ENCODE peak calls at places on chromosome 17, in ten cellular contexts. S is heart right ventricle; K is AG04449; E is mucosa of gallbladder; Q is body of pancreas; U is activated T-helper 1 cell treated with Interleukin-2 at 50 U/mL for 16 hours; X is ureter; B is cardiac fibroblast; T is stimulated activated CD4-positive, alpha-beta T cell treated with anti-CD3 and anti-CD28 coated beads, Interleukin-12 subunit alpha, Interleukin-12 subunit beta, amount 100 ng/mL, for 24 hours; L is suprapubic skin. Y is an unnamed sample.

GRCh38 chr17:79495665-79496064 is 115.2 kb downstream of the RBFOX3 start:
- DNase-seq in Q (no peak), K (no peak), L (no peak), U (no peak), B (no peak), S (no peak), T (no peak), X (no peak), E (no peak), Y (no peak)

GRCh38 chr17:21500064-21500463 is 123.9 kb downstream of the KCNJ12 start:
- DNase-seq in L (no peak), Q (no peak), B (no peak), T (no peak), K (no peak), E (no peak), X (no peak), S (no peak), U (no peak), Y (no peak)

GRCh38 chr17:7393613-7394451 is 493 bp downstream of the PLSCR3 start:
- DNase-seq in L (no peak), E (no peak), U (peak), Q (no peak), T (no peak), K (no peak), B (no peak), S (no peak), X (no peak), Y (no peak)

GRCh38 chr17:81031571-81032550 is 3.1 kb upstream of the BAIAP2 start:
- DNase-seq in L (peak), S (no peak), T (no peak), X (no peak), K (no peak), E (no peak), U (no peak), B (no peak), Q (no peak), Y (no peak)

GRCh38 chr17:45247429-45248131 is 14.3 kb downstream of the SPATA32 start:
- DNase-seq in X (peak), T (peak), E (peak), U (peak), B (peak), S (peak), L (peak), Q (peak), K (no peak), Y (no peak)

GRCh38 chr17:1124238-1124699 is 55.5 kb downstream of the ABR start:
- DNase-seq in L (no peak), X (no peak), B (no peak), K (no peak), U (no peak), S (no peak), E (no peak), Q (no peak), T (no peak), Y (no peak)

GRCh38 chr17:28524476-28525415 is 18.6 kb downstream of the FOXN1 start:
- DNase-seq in U (no peak), X (peak), T (no peak), L (no peak), Q (peak), B (peak), E (peak), S (no peak), K (peak), Y (peak)

GRCh38 chr17:75628425-75628824 is 4.8 kb upstream of the SMIM5 start:
- DNase-seq in S (no peak), T (no peak), Q (no peak), X (no peak), U (no peak), L (no peak), E (no peak), B (no peak), K (no peak), Y (no peak)

Y was measured in AG09309.